ENCODE peak calls at places on chromosomes 6 and 20, in seven cellular contexts. Q is tibial nerve, U is IMR-90, Z is adrenal gland, M is esophagus squamous epithelium, T is prostate gland, K is Peyer's patch. J is an unnamed sample.
A peak's percentile ranks its signal among the peaks of the same experiment; 100 is the strongest.

GRCh38 chr20:9025643-9026042 is 43.2 kb upstream of the PLCB4 start:
- DNase-seq in M (no peak), K (no peak), Z (no peak), Q (no peak), U (peak; percentile 88), T (no peak), J (no peak)

GRCh38 chr6:87766211-87766610 is 64.2 kb upstream of the AKIRIN2 start:
- DNase-seq in T (no peak), M (no peak), Z (no peak), K (no peak), Q (no peak), U (no peak), J (no peak)

GRCh38 chr20:31661625-31662371 is 24.1 kb downstream of the COX4I2 start:
- DNase-seq in T (peak; percentile 75), Q (peak; percentile 84), M (no peak), U (peak; percentile 54), K (peak; percentile 80), Z (peak; percentile 90), J (peak; percentile 81)

GRCh38 chr20:29443819-29444218 is 1813.6 kb upstream of the DEFB115 start:
- DNase-seq in M (no peak), U (no peak), T (no peak), Z (no peak), K (no peak), Q (no peak), J (no peak)

GRCh38 chr6:169070506-169071176 is 183.0 kb downstream of the THBS2 start:
- DNase-seq in M (no peak), T (peak; percentile 11), Z (peak; percentile 95), K (peak; percentile 31), Q (peak; percentile 71), U (peak; percentile 100), J (no peak)

GRCh38 chr6:145254649-145255401 is 480.5 kb downstream of the EPM2A start:
- DNase-seq in K (no peak), T (no peak), M (no peak), Z (no peak), Q (no peak), U (no peak), J (no peak)

GRCh38 chr6:15270402-15270801 is 24.5 kb downstream of the JARID2 start:
- DNase-seq in K (no peak), Z (no peak), T (no peak), M (no peak), Q (no peak), U (no peak), J (no peak)

GRCh38 chr20:16864069-16864468 is 115.9 kb downstream of the OTOR start:
- DNase-seq in U (peak; percentile 20), M (no peak), K (no peak), Z (no peak), T (no peak), Q (no peak), J (no peak)

GRCh38 chr6:161922631-161923119 is 648.8 kb upstream of the AGPAT4 start:
- DNase-seq in K (no peak), Q (peak; percentile 35), T (peak; percentile 26), U (peak; percentile 65), M (no peak), Z (peak; percentile 82), J (peak; percentile 22)

GRCh38 chr6:31271641-31272357 is at the start of gene HLA-C:
- DNase-seq in T (peak; percentile 96), M (peak; percentile 87), Q (peak; percentile 93), K (peak; percentile 90), U (peak; percentile 95), Z (peak; percentile 98), J (peak; percentile 93)

GRCh38 chr6:40406175-40406574 is 181.0 kb downstream of the LRFN2 start:
- DNase-seq in U (no peak), Q (no peak), Z (no peak), K (no peak), M (no peak), T (no peak), J (no peak)

GRCh38 chr6:79404261-79404660 is 133.0 kb downstream of the LCA5 start:
- DNase-seq in K (no peak), M (no peak), T (no peak), Q (no peak), U (no peak), Z (no peak), J (no peak)

GRCh38 chr20:7106910-7107309 is 339.4 kb downstream of the BMP2 start:
- DNase-seq in Q (no peak), Z (no peak), M (no peak), U (no peak), K (no peak), T (no peak), J (no peak)

GRCh38 chr20:8309638-8310037 is 177.6 kb downstream of the PLCB1 start:
- DNase-seq in T (no peak), U (peak; percentile 15), Q (no peak), K (no peak), Z (no peak), M (no peak), J (no peak)

GRCh38 chr20:62624325-62624690 is 18.0 kb upstream of the SLCO4A1 start:
- DNase-seq in Z (no peak), M (no peak), U (no peak), T (no peak), Q (no peak), K (peak; percentile 53), J (no peak)

GRCh38 chr6:2949121-2949520 is 22.2 kb downstream of the SERPINB6 start:
- DNase-seq in Z (no peak), M (no peak), Q (no peak), T (no peak), K (peak; percentile 3), U (no peak), J (no peak)

GRCh38 chr6:14224359-14225103 is 107.0 kb downstream of the CD83 start:
- DNase-seq in U (no peak), T (no peak), M (no peak), K (no peak), Q (no peak), Z (no peak), J (no peak)

GRCh38 chr6:149723771-149724417 is 6.0 kb upstream of the LATS1 start:
- DNase-seq in M (no peak), T (peak; percentile 36), Z (peak; percentile 83), Q (peak; percentile 60), K (peak; percentile 29), U (peak; percentile 79), J (peak; percentile 18)

GRCh38 chr6:36586606-36587005 is 7.6 kb upstream of the SRSF3 start:
- DNase-seq in T (no peak), M (no peak), Q (no peak), U (no peak), Z (no peak), K (no peak), J (no peak)

GRCh38 chr6:110317189-110317588 is 41.0 kb downstream of the METTL24 start:
- DNase-seq in M (no peak), K (no peak), U (no peak), T (no peak), Z (no peak), Q (no peak), J (no peak)

GRCh38 chr20:48797275-48797825 is 30.4 kb downstream of the PREX1 start:
- DNase-seq in K (no peak), M (no peak), Q (peak; percentile 47), U (no peak), T (no peak), Z (peak; percentile 62), J (peak; percentile 9)

GRCh38 chr6:79170915-79171314 is 63.6 kb downstream of the HMGN3 start:
- DNase-seq in T (peak; percentile 24), Z (no peak), K (no peak), U (peak; percentile 1), M (no peak), Q (no peak), J (no peak)

GRCh38 chr20:48378976-48379670 is 448.7 kb downstream of the PREX1 start:
- DNase-seq in Z (no peak), U (no peak), M (no peak), K (no peak), Q (no peak), T (no peak), J (no peak)

GRCh38 chr6:35392773-35393672 is 50.7 kb downstream of the PPARD start:
- DNase-seq in K (no peak), Z (no peak), M (no peak), Q (no peak), T (no peak), U (no peak), J (peak; percentile 62)

DNA sequence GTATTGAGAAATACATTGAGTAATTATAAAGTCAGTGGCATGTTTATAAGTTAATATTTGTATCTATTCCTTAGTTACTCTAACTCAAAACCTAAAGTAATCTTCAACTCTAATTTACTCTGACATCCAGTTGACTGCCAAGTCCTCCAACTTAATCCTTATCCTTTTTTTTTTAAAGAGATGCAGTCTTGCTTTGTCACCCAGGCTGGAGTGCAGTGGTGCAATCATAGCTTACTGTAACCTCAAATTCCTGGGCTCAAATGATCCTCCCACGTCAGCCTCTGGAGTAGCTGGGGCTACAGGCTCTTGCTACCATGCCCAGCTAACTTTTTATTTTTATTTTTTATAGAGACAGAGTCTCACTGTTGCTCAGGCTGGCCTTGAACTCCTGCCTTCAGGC is 24.4 kb downstream of the PTPN1 start:
- DNase-seq in T (no peak), K (no peak), Q (no peak), U (peak; percentile 87), Z (no peak), M (no peak), J (no peak)
- H3K4me1 ChIP-seq in T (peaks cover 13% of the 10 kb centered on the region), K (peaks cover 6% of the 10 kb centered on the region), Q (peaks cover 22% of the 10 kb centered on the region), U (peaks cover 46% of the 10 kb centered on the region), Z (peaks cover 7% of the 10 kb centered on the region), M (peaks cover 38% of the 10 kb centered on the region), J (peaks cover 47% of the 10 kb centered on the region)

DNA sequence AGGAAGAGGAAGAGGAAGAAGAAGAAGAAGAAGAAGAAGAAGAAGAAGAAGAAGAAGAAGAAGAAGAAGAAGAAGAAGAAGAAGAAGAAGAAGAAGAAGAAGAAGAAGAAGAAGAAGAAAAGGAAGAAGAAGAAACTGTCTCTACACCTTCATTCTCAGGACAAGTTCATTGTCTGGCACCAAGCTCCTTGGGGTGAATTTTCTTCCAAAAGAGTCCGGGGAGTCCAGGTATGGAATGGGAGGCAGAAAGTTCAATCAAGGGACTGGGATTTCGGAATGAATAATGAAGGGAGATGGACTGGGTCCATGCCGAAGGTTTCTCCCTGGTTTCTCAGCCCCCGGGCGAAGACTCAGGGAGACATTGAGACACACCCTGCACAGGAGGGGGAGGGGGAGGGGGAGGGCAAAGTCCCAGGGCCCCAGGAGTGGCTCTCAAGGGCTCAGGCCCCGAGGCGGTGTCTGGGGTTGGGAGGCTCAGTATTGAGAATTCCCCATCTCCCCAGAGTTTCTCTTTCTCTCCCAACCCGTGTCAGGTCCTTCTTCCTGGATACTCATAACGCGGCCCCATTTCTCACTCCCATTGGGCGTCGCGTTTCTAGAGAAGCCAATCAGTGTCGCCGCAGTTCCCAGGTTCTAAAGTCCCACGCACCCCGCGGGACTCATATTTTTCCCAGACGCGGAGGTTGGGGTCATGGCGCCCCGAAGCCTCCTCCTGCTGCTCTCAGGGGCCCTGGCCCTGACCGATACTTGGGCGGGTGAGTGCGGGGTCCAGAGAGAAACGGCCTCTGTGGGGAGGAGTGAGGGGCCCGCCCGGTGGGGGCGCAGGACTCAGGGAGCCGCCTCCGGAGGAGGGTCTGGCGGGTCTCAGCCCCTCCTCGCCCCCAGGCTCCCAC is at the start of gene HLA-F:
- DNase-seq in Z (peak; percentile 97), U (peak; percentile 30), Q (peak; percentile 93), K (peak; percentile 92), T (peak; percentile 89), M (no peak), J (peak; percentile 88)
- TF ChIP-seq POLR2A in Z (peak; percentile 65), U (no peak), Q (peak; percentile 60), K (peak; percentile 92), T (peak; percentile 93), M (no peak), J (peak; percentile 60)

GRCh38 chr20:19777981-19778380 is 19.9 kb downstream of the RIN2 start:
- DNase-seq in T (no peak), K (no peak), Z (no peak), Q (no peak), M (no peak), U (no peak), J (no peak)
- H3K4me3 ChIP-seq in T (no peak overlapping the region), K (no peak overlapping the region), Z (no peak overlapping the region), Q (no peak overlapping the region), M (no peak overlapping the region), U (no peak overlapping the region), J (no peak overlapping the region)

GRCh38 chr6:496649-497048 is 105.1 kb downstream of the IRF4 start:
- DNase-seq in M (no peak), Q (no peak), K (no peak), T (no peak), Z (no peak), U (no peak), J (no peak)
- H3K4me1 ChIP-seq in M (no peaks in the 10 kb centered on the region), Q (no peaks in the 10 kb centered on the region), K (no peaks in the 10 kb centered on the region), T (no peaks in the 10 kb centered on the region), Z (no peaks in the 10 kb centered on the region), U (no peaks in the 10 kb centered on the region), J (no peaks in the 10 kb centered on the region)